ENCODE peak calls at places on chromosomes 5 and 9, in five cellular contexts. S, R, I, E and V are unnamed samples.

GRCh38 chr9:109816490-109816889 is 36.5 kb downstream of the PALM2AKAP2 start:
- DNase-seq in R (no peak), E (no peak), S (peak; percentile 92), I (no peak), V (no peak)

GRCh38 chr9:137041134-137041533 is 4.8 kb downstream of the NPDC1 start:
- DNase-seq in R (no peak), I (no peak), S (no peak), E (no peak), V (no peak)

GRCh38 chr5:151739939-151740335 is 18.5 kb downstream of the ATOX1 start:
- DNase-seq in E (no peak), S (peak; percentile 90), I (no peak), R (no peak), V (no peak)

GRCh38 chr9:78062710-78063109 is 31.1 kb upstream of the GNAQ start:
- DNase-seq in S (no peak), R (no peak), I (no peak), E (no peak), V (no peak)

GRCh38 chr5:32047056-32047455 is 127.1 kb downstream of the GOLPH3 start:
- DNase-seq in R (no peak), S (peak; percentile 41), E (no peak), I (no peak), V (no peak)

GRCh38 chr9:22100626-22101025 is 91.5 kb upstream of the CDKN2B start:
- DNase-seq in I (no peak), E (no peak), R (no peak), S (no peak), V (no peak)

GRCh38 chr5:74127377-74128338 is 501.7 kb downstream of the ARHGEF28 start:
- DNase-seq in I (no peak), R (no peak), S (no peak), E (no peak), V (no peak)

GRCh38 chr9:83699615-83700014 is 8.1 kb downstream of the UBQLN1 start:
- DNase-seq in S (no peak), I (no peak), E (no peak), R (no peak), V (no peak)

GRCh38 chr5:109743770-109744212 is 54.1 kb downstream of the MAN2A1 start:
- DNase-seq in I (no peak), E (no peak), S (peak; percentile 76), R (no peak), V (no peak)

GRCh38 chr9:130473009-130473408 is 28.2 kb downstream of the ASS1 start:
- DNase-seq in R (no peak), S (no peak), E (no peak), I (no peak), V (no peak)

GRCh38 chr9:131478911-131479310 is 23.8 kb upstream of the POMT1 start:
- DNase-seq in R (no peak), E (no peak), I (no peak), S (no peak), V (no peak)

GRCh38 chr5:10645671-10646070 is 81.8 kb downstream of the ANKRD33B start:
- DNase-seq in S (no peak), E (no peak), I (no peak), R (no peak), V (no peak)